ENCODE peak calls at places on chromosomes 11 and 22, in seven cellular contexts. One of them, this sample, is unnamed.

GRCh38 chr22:48340727-48341709 is 1486.7 kb downstream of the BRD1 start:
- DNase-seq in progenitor cell of endocrine pancreas: no peak
- DNase-seq in heart right ventricle: no peak
- DNase-seq in fibroblast of lung: no peak
- DNase-seq in NCI-H1105: no peak
- DNase-seq in epithelial cell of prostate: no peak
- DNase-seq in NCI-H460: no peak
- DNase-seq in this sample: no peak

GRCh38 chr11:68686486-68686885 is 2.1 kb downstream of the GAL start:
- DNase-seq in progenitor cell of endocrine pancreas: no peak
- DNase-seq in heart right ventricle: no peak
- DNase-seq in fibroblast of lung: no peak
- DNase-seq in NCI-H1105: no peak
- DNase-seq in epithelial cell of prostate: no peak
- DNase-seq in NCI-H460: no peak
- DNase-seq in this sample: no peak

GRCh38 chr22:41532908-41533825 is 11.1 kb downstream of the POLR3H start:
- DNase-seq in progenitor cell of endocrine pancreas: peak; percentile 60
- DNase-seq in heart right ventricle: peak; percentile 74
- DNase-seq in fibroblast of lung: peak; percentile 63
- DNase-seq in NCI-H1105: no peak
- DNase-seq in epithelial cell of prostate: no peak
- DNase-seq in NCI-H460: peak; percentile 57
- DNase-seq in this sample: peak; percentile 60

GRCh38 chr11:71124127-71124526 is 128.2 kb downstream of the SHANK2 start:
- DNase-seq in progenitor cell of endocrine pancreas: no peak
- DNase-seq in heart right ventricle: no peak
- DNase-seq in fibroblast of lung: no peak
- DNase-seq in NCI-H1105: no peak
- DNase-seq in epithelial cell of prostate: no peak
- DNase-seq in NCI-H460: no peak
- DNase-seq in this sample: no peak

GRCh38 chr11:72078477-72078876 is 1.9 kb downstream of the NUMA1 start:
- DNase-seq in progenitor cell of endocrine pancreas: no peak
- DNase-seq in heart right ventricle: no peak
- DNase-seq in fibroblast of lung: no peak
- DNase-seq in NCI-H1105: no peak
- DNase-seq in epithelial cell of prostate: no peak
- DNase-seq in NCI-H460: no peak
- DNase-seq in this sample: no peak

GRCh38 chr22:38317995-38318715 is 922 bp upstream of the CSNK1E start:
- DNase-seq in progenitor cell of endocrine pancreas: no peak
- DNase-seq in heart right ventricle: peak; percentile 74
- DNase-seq in fibroblast of lung: peak; percentile 84
- DNase-seq in NCI-H1105: no peak
- DNase-seq in epithelial cell of prostate: peak; percentile 93
- DNase-seq in NCI-H460: peak; percentile 83
- DNase-seq in this sample: peak; percentile 53

GRCh38 chr11:109789911-109790310 is 303.3 kb upstream of the ZC3H12C start:
- DNase-seq in progenitor cell of endocrine pancreas: no peak
- DNase-seq in heart right ventricle: no peak
- DNase-seq in fibroblast of lung: no peak
- DNase-seq in NCI-H1105: no peak
- DNase-seq in epithelial cell of prostate: no peak
- DNase-seq in NCI-H460: no peak
- DNase-seq in this sample: no peak

GRCh38 chr11:97746832-97747231 is 1273.9 kb upstream of the CNTN5 start:
- DNase-seq in progenitor cell of endocrine pancreas: no peak
- DNase-seq in heart right ventricle: no peak
- DNase-seq in fibroblast of lung: no peak
- DNase-seq in NCI-H1105: peak; percentile 56
- DNase-seq in epithelial cell of prostate: no peak
- DNase-seq in NCI-H460: no peak
- DNase-seq in this sample: no peak

GRCh38 chr11:45301537-45302246 is 15.6 kb upstream of the SYT13 start:
- DNase-seq in progenitor cell of endocrine pancreas: no peak
- DNase-seq in heart right ventricle: no peak
- DNase-seq in fibroblast of lung: no peak
- DNase-seq in NCI-H1105: peak; percentile 1
- DNase-seq in epithelial cell of prostate: no peak
- DNase-seq in NCI-H460: no peak
- DNase-seq in this sample: no peak

GRCh38 chr22:27863001-27863400 is 56.1 kb downstream of the PITPNB start:
- DNase-seq in progenitor cell of endocrine pancreas: no peak
- DNase-seq in heart right ventricle: no peak
- DNase-seq in fibroblast of lung: no peak
- DNase-seq in NCI-H1105: no peak
- DNase-seq in epithelial cell of prostate: no peak
- DNase-seq in NCI-H460: no peak
- DNase-seq in this sample: no peak

GRCh38 chr11:27599217-27599616 is 92.6 kb upstream of the LIN7C start:
- DNase-seq in progenitor cell of endocrine pancreas: no peak
- DNase-seq in heart right ventricle: no peak
- DNase-seq in fibroblast of lung: no peak
- DNase-seq in NCI-H1105: no peak
- DNase-seq in epithelial cell of prostate: no peak
- DNase-seq in NCI-H460: no peak
- DNase-seq in this sample: no peak

GRCh38 chr11:84165139-84165538 is 879.0 kb upstream of the CCDC90B start:
- DNase-seq in progenitor cell of endocrine pancreas: no peak
- DNase-seq in heart right ventricle: no peak
- DNase-seq in fibroblast of lung: no peak
- DNase-seq in NCI-H1105: no peak
- DNase-seq in epithelial cell of prostate: no peak
- DNase-seq in NCI-H460: no peak
- DNase-seq in this sample: no peak

GRCh38 chr11:23875407-23875950 is 621.4 kb upstream of the LUZP2 start:
- DNase-seq in progenitor cell of endocrine pancreas: no peak
- DNase-seq in heart right ventricle: no peak
- DNase-seq in fibroblast of lung: peak; percentile 76
- DNase-seq in NCI-H1105: no peak
- DNase-seq in epithelial cell of prostate: no peak
- DNase-seq in NCI-H460: no peak
- DNase-seq in this sample: no peak

This sample was measured in omental fat pad.